ENCODE peak calls at places on chromosomes 7 and 10, in seven cellular contexts. G is adrenal gland, C is H1, P is heart left ventricle, Q is IMR-90, X is sigmoid colon, S is spleen. H is an unnamed sample.

GRCh38 chr10:7908541-7909210 is 90.4 kb downstream of the TAF3 start:
- DNase-seq in Q (peak; percentile 6), G (peak; percentile 16), P (no peak), S (no peak), C (no peak), X (no peak), H (peak; percentile 55)

GRCh38 chr10:88982360-88982759 is 8.2 kb upstream of the FAS start:
- DNase-seq in C (no peak), P (no peak), S (no peak), G (no peak), Q (no peak), X (no peak), H (no peak)

GRCh38 chr10:35502697-35503096 is 102.4 kb upstream of the GJD4 start:
- DNase-seq in S (no peak), Q (no peak), P (no peak), G (no peak), X (no peak), C (no peak), H (no peak)

GRCh38 chr10:14409247-14409646 is 78.5 kb upstream of the FRMD4A start:
- DNase-seq in X (no peak), Q (no peak), C (no peak), P (no peak), G (no peak), S (no peak), H (no peak)

GRCh38 chr7:78530351-78530750 is 731.8 kb downstream of the PHTF2 start:
- DNase-seq in S (no peak), G (no peak), C (no peak), P (no peak), Q (peak; percentile 83), X (no peak), H (no peak)

GRCh38 chr7:39451901-39452300 is 114.3 kb upstream of the YAE1 start:
- DNase-seq in Q (no peak), C (no peak), X (no peak), P (no peak), G (no peak), S (no peak), H (no peak)

GRCh38 chr7:51070163-51070562 is 246.4 kb downstream of the COBL start:
- DNase-seq in G (no peak), P (no peak), S (no peak), Q (no peak), X (no peak), C (no peak), H (no peak)

GRCh38 chr10:88616250-88616977 is 29.9 kb downstream of the LIPJ start:
- DNase-seq in Q (no peak), S (no peak), X (peak; percentile 63), C (no peak), G (no peak), P (peak; percentile 44), H (no peak)

GRCh38 chr10:21417172-21417712 is 108.2 kb downstream of the SKIDA1 start:
- DNase-seq in P (no peak), C (no peak), S (no peak), Q (no peak), X (no peak), G (no peak), H (no peak)

GRCh38 chr7:75772081-75773077 is at the start of gene CCL26:
- DNase-seq in Q (peak; percentile 79), X (peak; percentile 83), G (peak; percentile 56), P (peak; percentile 61), C (no peak), S (no peak), H (peak; percentile 27)

GRCh38 chr7:44136731-44137130 is 4.4 kb downstream of the MYL7 start:
- DNase-seq in G (no peak), S (no peak), P (no peak), C (no peak), Q (no peak), X (no peak), H (no peak)

GRCh38 chr10:110363572-110364411 is 59.1 kb upstream of the SMNDC1 start:
- DNase-seq in C (no peak), S (no peak), Q (no peak), P (no peak), G (no peak), X (no peak), H (peak; percentile 45)

GRCh38 chr10:34112431-34112830 is 702.7 kb downstream of the PARD3 start:
- DNase-seq in G (no peak), Q (peak; percentile 22), C (no peak), X (no peak), P (no peak), S (no peak), H (no peak)

GRCh38 chr7:43449577-43449976 is 133.3 kb upstream of the STK17A start:
- DNase-seq in C (no peak), S (no peak), G (no peak), X (no peak), Q (no peak), P (no peak), H (no peak)

GRCh38 chr7:65800890-65801341 is 72.0 kb upstream of the VKORC1L1 start:
- DNase-seq in P (no peak), C (no peak), X (no peak), G (no peak), Q (no peak), S (no peak), H (no peak)

GRCh38 chr10:74084955-74085354 is 65.7 kb downstream of the AP3M1 start:
- DNase-seq in Q (no peak), P (no peak), X (no peak), G (no peak), S (no peak), C (no peak), H (no peak)

GRCh38 chr7:144415858-144416257 is 12.4 kb upstream of the NOBOX start:
- DNase-seq in S (no peak), X (no peak), C (no peak), G (no peak), Q (no peak), P (no peak), H (no peak)

GRCh38 chr7:5284304-5285281 is 1.9 kb downstream of the SLC29A4 start:
- DNase-seq in G (peak; percentile 43), Q (no peak), X (no peak), S (no peak), P (peak; percentile 50), C (peak; percentile 82), H (peak; percentile 50)

GRCh38 chr7:135929692-135930091 is 47.5 kb downstream of the MTPN start:
- DNase-seq in G (no peak), Q (no peak), X (no peak), P (no peak), C (no peak), S (no peak), H (no peak)

GRCh38 chr10:59225211-59225610 is 48.8 kb downstream of the PHYHIPL start:
- DNase-seq in G (no peak), P (no peak), S (no peak), Q (no peak), X (no peak), C (no peak), H (no peak)

GRCh38 chr7:49255061-49255460 is 330.7 kb downstream of the CDC14C start:
- DNase-seq in Q (no peak), C (no peak), X (no peak), S (no peak), P (no peak), G (no peak), H (no peak)

DNA sequence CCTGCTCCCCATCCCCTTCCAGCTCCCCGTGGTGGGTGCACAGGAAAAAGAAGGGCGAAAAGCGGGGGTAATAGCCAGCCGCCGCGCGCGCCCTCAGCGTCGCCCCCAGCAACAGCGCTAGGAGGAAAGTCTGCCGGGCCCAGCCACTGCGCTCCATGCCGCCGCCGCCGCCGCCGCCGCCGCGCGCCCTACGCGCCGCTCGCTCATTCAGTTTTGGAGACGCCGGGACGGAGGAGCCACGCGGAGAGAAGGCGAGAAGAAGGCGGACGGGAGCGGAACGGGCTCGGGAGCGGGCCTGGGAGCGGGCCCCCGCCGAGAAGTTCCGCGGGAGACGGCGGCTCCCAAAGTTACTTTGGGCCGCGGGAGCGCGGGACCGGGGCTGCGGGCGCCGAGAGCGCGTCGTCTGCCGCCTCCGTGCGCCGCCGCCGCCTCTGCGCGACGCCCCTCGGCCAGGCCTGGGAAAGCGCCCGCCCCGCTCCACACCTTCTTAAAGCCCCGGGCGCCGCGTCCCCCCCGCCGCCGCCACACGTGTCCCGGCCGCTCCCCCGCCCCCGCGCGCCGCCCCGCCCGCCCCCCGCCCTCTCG is at the start of gene RELN:
- DNase-seq in X (no peak), S (no peak), G (no peak), Q (peak; percentile 17), P (no peak), C (peak; percentile 74), H (no peak)
- H3K4me3 ChIP-seq in X (peak within 1 kb of the TSS; percentile 46), S (peak within 1 kb of the TSS; percentile 51), G (peak within 1 kb of the TSS; percentile 26), Q (peak within 1 kb of the TSS; percentile 78), P (peak within 1 kb of the TSS; percentile 42), C (peak within 1 kb of the TSS; percentile 66), H (no peak within 1 kb of the TSS)

GRCh38 chr7:36152756-36153570 is at the start of gene EEPD1:
- DNase-seq in P (peak; percentile 100), C (peak; percentile 100), S (peak; percentile 100), Q (peak; percentile 99), X (peak; percentile 100), G (peak; percentile 100), H (peak; percentile 100)
- TF ChIP-seq POLR2A in P (peak; percentile 80), C (no peak), S (no peak), Q (no peak), X (peak; percentile 51), G (peak; percentile 39), H (peak; percentile 92)

GRCh38 chr7:73768661-73769480 is 1.2 kb downstream of the CLDN3 start:
- DNase-seq in C (no peak), P (no peak), Q (no peak), X (no peak), G (no peak), S (no peak), H (no peak)
- H3K27me3 ChIP-seq in C (no peaks in the 10 kb centered on the region), P (peaks cover 40% of the 10 kb centered on the region), Q (peaks cover 37% of the 10 kb centered on the region), X (peaks cover 47% of the 10 kb centered on the region), G (peaks cover 26% of the 10 kb centered on the region), S (peaks cover 27% of the 10 kb centered on the region), H (no peaks in the 10 kb centered on the region)

GRCh38 chr10:29372920-29373319 is 84.0 kb downstream of the LYZL1 start:
- DNase-seq in X (no peak), S (no peak), C (no peak), Q (no peak), G (no peak), P (no peak), H (no peak)

GRCh38 chr10:29370612-29371092 is 81.8 kb downstream of the LYZL1 start:
- DNase-seq in Q (no peak), P (no peak), S (no peak), C (no peak), G (no peak), X (no peak), H (no peak)

GRCh38 chr10:29375888-29376287 is 87.0 kb downstream of the LYZL1 start:
- DNase-seq in C (no peak), Q (no peak), P (no peak), X (no peak), G (no peak), S (no peak), H (no peak)

GRCh38 chr10:29374162-29374561 is 85.3 kb downstream of the LYZL1 start:
- DNase-seq in G (no peak), Q (no peak), S (no peak), X (no peak), P (no peak), C (no peak), H (no peak)

DNA sequence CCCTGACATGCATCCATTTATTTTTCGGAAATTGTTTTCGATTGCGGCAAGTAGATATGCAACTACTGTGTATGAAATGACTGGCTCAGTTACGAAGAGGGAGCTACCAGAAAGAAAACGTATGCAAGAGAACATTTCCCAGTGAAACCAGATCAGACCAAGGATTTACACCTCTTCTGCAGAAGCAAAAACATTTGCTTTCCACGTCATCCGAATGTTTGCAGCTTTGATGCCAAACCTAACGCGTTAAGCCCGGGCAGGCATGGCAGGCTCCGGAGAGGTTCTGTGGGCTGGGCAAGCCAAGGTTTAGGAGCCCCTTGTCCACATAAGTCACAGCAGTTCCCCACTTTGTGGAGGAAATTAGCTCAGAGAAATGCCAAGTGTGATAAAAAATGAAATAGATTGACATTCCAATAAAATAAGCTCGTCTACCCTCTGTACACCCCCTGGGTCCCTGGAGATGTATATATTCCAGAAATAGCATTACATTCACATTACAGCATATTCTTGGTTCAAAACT is 81.3 kb downstream of the LYZL1 start:
- DNase-seq in G (no peak), C (no peak), Q (no peak), X (no peak), S (no peak), P (no peak), H (no peak)
- H3K4me3 ChIP-seq in G (no peak overlapping the region), C (no peak overlapping the region), Q (no peak overlapping the region), X (no peak overlapping the region), S (no peak overlapping the region), P (no peak overlapping the region), H (no peak overlapping the region)